ENCODE peak calls at places on chromosomes 6 and 20, in ten cellular contexts. Y, A, H, C, N, O, T, X, E and D are unnamed samples.

GRCh38 chr6:55069132-55069781 is 105.1 kb upstream of the HCRTR2 start:
- DNase-seq in Y (no peak), A (no peak), H (peak), C (peak), N (peak), O (no peak), T (no peak), X (no peak), E (peak), D (no peak)

GRCh38 chr20:13301596-13301995 is 80.5 kb downstream of the ISM1 start:
- DNase-seq in Y (no peak), A (no peak), H (no peak), C (no peak), N (no peak), O (no peak), T (no peak), X (no peak), E (no peak), D (no peak)

GRCh38 chr20:19440660-19441527 is 228.5 kb downstream of the SLC24A3 start:
- DNase-seq in Y (no peak), A (no peak), H (no peak), C (no peak), N (no peak), O (no peak), T (no peak), X (no peak), E (no peak), D (no peak)

GRCh38 chr6:53567701-53568100 is 22.8 kb upstream of the GCLC start:
- DNase-seq in Y (no peak), A (no peak), H (no peak), C (no peak), N (no peak), O (no peak), T (no peak), X (no peak), E (no peak), D (no peak)

GRCh38 chr6:84150680-84151079 is 76.8 kb downstream of the CEP162 start:
- DNase-seq in Y (no peak), A (no peak), H (peak), C (peak), N (no peak), O (no peak), T (no peak), X (no peak), E (no peak), D (no peak)

GRCh38 chr6:151709329-151709728 is 98.2 kb upstream of the ESR1 start:
- DNase-seq in Y (no peak), A (no peak), H (no peak), C (no peak), N (no peak), O (no peak), T (no peak), X (no peak), E (no peak), D (no peak)

GRCh38 chr6:45830441-45831139 is 185.1 kb downstream of the CLIC5 start:
- DNase-seq in Y (no peak), A (no peak), H (no peak), C (peak), N (no peak), O (peak), T (peak), X (peak), E (no peak), D (peak)

GRCh38 chr20:29878281-29878741 is 1379.2 kb upstream of the DEFB115 start:
- DNase-seq in Y (peak), A (no peak), H (no peak), C (no peak), N (peak), O (no peak), T (peak), X (no peak), E (no peak), D (no peak)

GRCh38 chr6:3977875-3978711 is 100.8 kb downstream of the FAM217A start:
- DNase-seq in Y (no peak), A (peak), H (peak), C (peak), N (no peak), O (peak), T (no peak), X (peak), E (no peak), D (peak)

GRCh38 chr20:5041433-5041832 is 40.1 kb upstream of the SLC23A2 start:
- DNase-seq in Y (no peak), A (no peak), H (peak), C (no peak), N (no peak), O (no peak), T (no peak), X (no peak), E (no peak), D (no peak)

GRCh38 chr6:17962436-17963031 is 24.9 kb downstream of the KIF13A start:
- DNase-seq in Y (no peak), A (no peak), H (peak), C (peak), N (no peak), O (no peak), T (no peak), X (no peak), E (no peak), D (no peak)

GRCh38 chr6:168960557-168960956 is 293.1 kb downstream of the THBS2 start:
- DNase-seq in Y (no peak), A (no peak), H (no peak), C (no peak), N (no peak), O (no peak), T (no peak), X (no peak), E (no peak), D (no peak)

GRCh38 chr6:114081730-114082129 is 110.8 kb upstream of the HDAC2 start:
- DNase-seq in Y (no peak), A (no peak), H (no peak), C (no peak), N (no peak), O (no peak), T (no peak), X (no peak), E (no peak), D (no peak)

GRCh38 chr6:44224154-44224977 is 971 bp downstream of the SLC29A1 start:
- DNase-seq in Y (no peak), A (no peak), H (no peak), C (no peak), N (no peak), O (no peak), T (no peak), X (no peak), E (peak), D (no peak)

GRCh38 chr6:30169658-30170614 is 6.6 kb downstream of the TRIM15 start:
- DNase-seq in Y (no peak), A (no peak), H (peak), C (peak), N (peak), O (peak), T (no peak), X (no peak), E (peak), D (peak)

GRCh38 chr20:22729616-22730236 is 145.4 kb upstream of the FOXA2 start:
- DNase-seq in Y (no peak), A (no peak), H (no peak), C (no peak), N (no peak), O (no peak), T (no peak), X (no peak), E (no peak), D (no peak)

GRCh38 chr20:18144541-18145099 is 7.0 kb downstream of the KAT14 start:
- DNase-seq in Y (no peak), A (no peak), H (no peak), C (no peak), N (no peak), O (no peak), T (no peak), X (no peak), E (no peak), D (no peak)

GRCh38 chr20:48115511-48115910 is 330.2 kb upstream of the SULF2 start:
- DNase-seq in Y (no peak), A (no peak), H (no peak), C (peak), N (no peak), O (no peak), T (no peak), X (no peak), E (no peak), D (no peak)

GRCh38 chr20:61437280-61438206 is 185.5 kb downstream of the CDH4 start:
- DNase-seq in Y (no peak), A (no peak), H (peak), C (peak), N (no peak), O (no peak), T (no peak), X (no peak), E (no peak), D (no peak)

GRCh38 chr6:11432091-11432490 is 105.5 kb upstream of the TMEM170B start:
- DNase-seq in Y (no peak), A (no peak), H (no peak), C (no peak), N (no peak), O (no peak), T (no peak), X (no peak), E (no peak), D (no peak)

GRCh38 chr6:37647765-37648085 is 50.0 kb downstream of the MDGA1 start:
- DNase-seq in Y (no peak), A (no peak), H (no peak), C (no peak), N (no peak), O (no peak), T (no peak), X (no peak), E (no peak), D (no peak)